ENCODE peak calls at places on chromosomes 7 and 10, in four cellular contexts. T, A, S and C are unnamed samples.
A peak's percentile ranks its signal among the peaks of the same experiment; 100 is the strongest.

GRCh38 chr7:19079066-19079465 is 38.4 kb downstream of the TWIST1 start:
- DNase-seq in T (no peak), A (no peak), S (no peak), C (no peak)

GRCh38 chr7:30312186-30312585 is 27.8 kb downstream of the ZNRF2 start:
- DNase-seq in T (no peak), A (no peak), S (no peak), C (no peak)

GRCh38 chr7:35524112-35524804 is 170.7 kb downstream of the HERPUD2 start:
- DNase-seq in T (no peak), A (no peak), S (no peak), C (no peak)

GRCh38 chr10:21162948-21163347 is 265.8 kb upstream of the NEBL start:
- DNase-seq in T (no peak), A (no peak), S (no peak), C (no peak)

GRCh38 chr7:30898411-30898810 is 13.2 kb upstream of the AQP1 start:
- DNase-seq in T (no peak), A (no peak), S (no peak), C (no peak)

GRCh38 chr10:70811881-70812280 is 3.9 kb upstream of the SGPL1 start:
- DNase-seq in T (no peak), A (no peak), S (no peak), C (no peak)

GRCh38 chr10:126499744-126500143 is 111.5 kb upstream of the ADAM12 start:
- DNase-seq in T (no peak), A (no peak), S (no peak), C (no peak)

GRCh38 chr10:43808136-43808535 is 159.5 kb upstream of the ZNF32 start:
- DNase-seq in T (no peak), A (no peak), S (peak; percentile 37), C (no peak)

GRCh38 chr10:120012566-120012965 is 120.0 kb downstream of the SEC23IP start:
- DNase-seq in T (no peak), A (no peak), S (no peak), C (no peak)

GRCh38 chr7:32152576-32152975 is 82.4 kb upstream of the PDE1C start:
- DNase-seq in T (no peak), A (no peak), S (no peak), C (no peak)

GRCh38 chr10:103849880-103850571 is 5.3 kb downstream of the SH3PXD2A start:
- DNase-seq in T (no peak), A (no peak), S (no peak), C (no peak)

GRCh38 chr10:70409772-70410171 is 5.8 kb downstream of the EIF4EBP2 start:
- DNase-seq in T (no peak), A (no peak), S (no peak), C (no peak)

GRCh38 chr10:96833220-96834001 is 1.3 kb downstream of the LCOR start:
- DNase-seq in T (peak; percentile 24), A (peak; percentile 59), S (no peak), C (no peak)

GRCh38 chr10:96501985-96502384 is 11.7 kb downstream of the TLL2 start:
- DNase-seq in T (no peak), A (peak; percentile 36), S (no peak), C (no peak)

GRCh38 chr7:113128028-113128427 is 9.7 kb upstream of the SMIM30 start:
- DNase-seq in T (no peak), A (no peak), S (no peak), C (no peak)

GRCh38 chr7:116426428-116427156 is 72.9 kb upstream of the CAV2 start:
- DNase-seq in T (peak; percentile 92), A (no peak), S (no peak), C (no peak)

GRCh38 chr7:101173752-101174244 is 6.3 kb downstream of the NAT16 start:
- DNase-seq in T (peak; percentile 81), A (no peak), S (no peak), C (peak; percentile 85)

GRCh38 chr7:147013820-147014219 is 897.2 kb downstream of the CNTNAP2 start:
- DNase-seq in T (no peak), A (no peak), S (no peak), C (no peak)

GRCh38 chr10:102654566-102654965 is 10.3 kb downstream of the TRIM8 start:
- DNase-seq in T (no peak), A (no peak), S (no peak), C (no peak)

GRCh38 chr7:542935-543789 is 23.5 kb upstream of the PDGFA start:
- DNase-seq in T (peak; percentile 81), A (peak; percentile 37), S (no peak), C (no peak)
- TF ChIP-seq POLR2AphosphoS2 in T (no peak), A (no peak), S (no peak), C (no peak)

GRCh38 chr7:130560972-130561371 is 69.1 kb downstream of the MEST start:
- DNase-seq in T (peak; percentile 31), A (peak; percentile 20), S (peak; percentile 40), C (peak; percentile 55)
- TF ChIP-seq CTCF in T (peak; percentile 44), A (peak; percentile 44), S (peak; percentile 41), C (peak; percentile 53)

GRCh38 chr10:113945075-113945686 is 90.7 kb downstream of the NHLRC2 start:
- DNase-seq in T (peak; percentile 69), A (no peak), S (no peak), C (no peak)
- TF ChIP-seq CEBPB in T (no peak), A (no peak), S (no peak), C (no peak)

GRCh38 chr7:45691155-45691656 is 117.0 kb downstream of the ADCY1 start:
- DNase-seq in T (peak; percentile 43), A (peak; percentile 99), S (no peak), C (no peak)
- TF ChIP-seq POLR2AphosphoS2 in T (no peak), A (no peak), S (no peak), C (no peak)

GRCh38 chr10:133039107-133039822 is 48.5 kb upstream of the ADGRA1 start:
- DNase-seq in T (peak; percentile 44), A (no peak), S (no peak), C (no peak)
- TF ChIP-seq CTCF in T (no peak), A (peak; percentile 9), S (no peak), C (no peak)

GRCh38 chr10:48626986-48627731 is 22.3 kb upstream of the ARHGAP22 start:
- DNase-seq in T (no peak), A (no peak), S (no peak), C (no peak)
- TF ChIP-seq CEBPB in T (no peak), A (no peak), S (no peak), C (no peak)

GRCh38 chr10:11345224-11346054 is 266.0 kb downstream of the USP6NL start:
- DNase-seq in T (peak; percentile 60), A (peak; percentile 4), S (peak; percentile 27), C (no peak)
- TF ChIP-seq POLR2AphosphoS2 in T (no peak), A (no peak), S (no peak), C (no peak)

GRCh38 chr7:129993275-129993674 is 40.5 kb upstream of the UBE2H start:
- DNase-seq in T (no peak), A (no peak), S (no peak), C (no peak)
- TF ChIP-seq CTCF in T (no peak), A (peak; percentile 6), S (no peak), C (no peak)

DNA sequence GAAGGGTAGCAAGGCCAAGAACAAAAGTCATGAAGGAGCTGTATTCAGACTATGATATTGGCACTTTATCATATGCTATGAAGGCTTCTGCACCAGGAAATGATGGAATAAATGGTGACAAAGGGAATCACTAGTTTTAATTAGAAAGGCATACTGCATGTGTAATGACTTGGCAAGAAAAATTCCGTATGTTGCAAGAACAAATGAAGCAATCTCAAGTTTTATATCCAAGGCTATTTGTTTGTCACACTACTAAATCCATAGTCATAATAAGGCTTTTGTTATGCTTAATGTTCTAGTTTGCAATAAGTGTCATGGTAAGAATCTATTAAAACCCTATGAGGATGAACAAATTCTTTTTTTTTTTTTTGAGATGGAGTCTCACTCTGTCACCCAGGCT is 230.9 kb downstream of the ZEB1 start:
- DNase-seq in T (no peak), A (no peak), S (no peak), C (no peak)
- TF ChIP-seq CEBPB in T (no peak), A (peak; percentile 4), S (no peak), C (no peak)

DNA sequence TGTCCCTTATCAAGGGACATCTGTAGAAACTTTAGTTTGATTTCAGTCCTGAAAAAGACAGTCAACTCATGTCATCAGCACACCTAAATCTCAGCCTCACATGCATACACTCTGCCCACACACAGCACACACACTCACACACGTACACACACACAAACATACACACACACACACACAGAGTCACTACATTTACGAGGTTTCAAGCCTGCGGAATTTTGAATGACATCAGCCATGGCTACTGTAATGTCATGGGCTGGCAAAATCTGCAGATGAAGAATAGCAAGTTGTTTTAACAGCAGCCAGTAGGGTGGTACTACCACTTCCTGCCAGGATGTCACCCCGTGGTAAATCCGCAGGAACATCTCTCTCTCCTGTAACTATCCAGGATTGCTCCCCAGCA is 37.1 kb upstream of the EZH2 start:
- DNase-seq in T (no peak), A (no peak), S (no peak), C (no peak)
- TF ChIP-seq POLR2AphosphoS2 in T (no peak), A (no peak), S (no peak), C (no peak)